ENCODE peak calls at places on chromosome 16, in six cellular contexts. One of them, this sample, is unnamed. For H3K4me1, the result is how much of the 10 kb centered on the place peaks cover.

GRCh38 chr16:986925-987581 is 5.5 kb downstream of the SOX8 start:
- DNase-seq in CD8-positive, alpha-beta memory T cell: no peak
- DNase-seq in heart left ventricle: no peak
- DNase-seq in IMR-90: no peak
- DNase-seq in CD4-positive, CD25-positive, alpha-beta regulatory T cell: no peak
- DNase-seq in vagina: no peak
- DNase-seq in this sample: no peak

GRCh38 chr16:17962726-17963125 is 373.8 kb downstream of the NPIPA8 start:
- DNase-seq in CD8-positive, alpha-beta memory T cell: no peak
- DNase-seq in heart left ventricle: no peak
- DNase-seq in IMR-90: no peak
- DNase-seq in CD4-positive, CD25-positive, alpha-beta regulatory T cell: no peak
- DNase-seq in vagina: no peak
- DNase-seq in this sample: no peak

GRCh38 chr16:15055141-15056053 is 477 bp downstream of the NTAN1 start:
- DNase-seq in CD8-positive, alpha-beta memory T cell: peak
- DNase-seq in heart left ventricle: peak
- DNase-seq in IMR-90: peak
- DNase-seq in CD4-positive, CD25-positive, alpha-beta regulatory T cell: peak
- DNase-seq in vagina: no peak
- DNase-seq in this sample: peak

GRCh38 chr16:10868562-10869469 is 8.2 kb upstream of the CIITA start:
- DNase-seq in CD8-positive, alpha-beta memory T cell: no peak
- DNase-seq in heart left ventricle: peak
- DNase-seq in IMR-90: no peak
- DNase-seq in CD4-positive, CD25-positive, alpha-beta regulatory T cell: peak
- DNase-seq in vagina: no peak
- DNase-seq in this sample: no peak

GRCh38 chr16:58119509-58119845 is 9.7 kb downstream of the CFAP20 start:
- DNase-seq in CD8-positive, alpha-beta memory T cell: no peak
- DNase-seq in heart left ventricle: no peak
- DNase-seq in IMR-90: no peak
- DNase-seq in CD4-positive, CD25-positive, alpha-beta regulatory T cell: no peak
- DNase-seq in vagina: no peak
- DNase-seq in this sample: no peak

GRCh38 chr16:57834936-57835335 is 32.6 kb upstream of the KIFC3 start:
- DNase-seq in CD8-positive, alpha-beta memory T cell: no peak
- DNase-seq in heart left ventricle: no peak
- DNase-seq in IMR-90: peak
- DNase-seq in CD4-positive, CD25-positive, alpha-beta regulatory T cell: no peak
- DNase-seq in vagina: no peak
- DNase-seq in this sample: no peak

GRCh38 chr16:70770968-70771552 is 29.9 kb downstream of the VAC14 start:
- DNase-seq in CD8-positive, alpha-beta memory T cell: peak
- DNase-seq in heart left ventricle: no peak
- DNase-seq in IMR-90: peak
- DNase-seq in CD4-positive, CD25-positive, alpha-beta regulatory T cell: peak
- DNase-seq in vagina: no peak
- DNase-seq in this sample: peak

GRCh38 chr16:53726625-53727024 is 22.7 kb downstream of the FTO start:
- DNase-seq in CD8-positive, alpha-beta memory T cell: no peak
- DNase-seq in heart left ventricle: no peak
- DNase-seq in IMR-90: peak
- DNase-seq in CD4-positive, CD25-positive, alpha-beta regulatory T cell: no peak
- DNase-seq in vagina: no peak
- DNase-seq in this sample: no peak

GRCh38 chr16:51045186-51045585 is 105.9 kb downstream of the SALL1 start:
- DNase-seq in CD8-positive, alpha-beta memory T cell: no peak
- DNase-seq in heart left ventricle: no peak
- DNase-seq in IMR-90: no peak
- DNase-seq in CD4-positive, CD25-positive, alpha-beta regulatory T cell: no peak
- DNase-seq in vagina: no peak
- DNase-seq in this sample: no peak

GRCh38 chr16:73405851-73406250 is 357.9 kb upstream of the ZFHX3 start:
- DNase-seq in CD8-positive, alpha-beta memory T cell: no peak
- DNase-seq in heart left ventricle: no peak
- DNase-seq in IMR-90: no peak
- DNase-seq in CD4-positive, CD25-positive, alpha-beta regulatory T cell: no peak
- DNase-seq in vagina: no peak
- DNase-seq in this sample: no peak

GRCh38 chr16:30893744-30894539 is at the start of gene BCL7C:
- DNase-seq in CD8-positive, alpha-beta memory T cell: peak
- DNase-seq in heart left ventricle: peak
- DNase-seq in IMR-90: peak
- DNase-seq in CD4-positive, CD25-positive, alpha-beta regulatory T cell: peak
- DNase-seq in vagina: no peak
- DNase-seq in this sample: peak

GRCh38 chr16:1003551-1004347 is 22.2 kb downstream of the SOX8 start:
- DNase-seq in CD8-positive, alpha-beta memory T cell: no peak
- DNase-seq in heart left ventricle: no peak
- DNase-seq in IMR-90: peak
- DNase-seq in CD4-positive, CD25-positive, alpha-beta regulatory T cell: peak
- DNase-seq in vagina: no peak
- DNase-seq in this sample: peak

DNA sequence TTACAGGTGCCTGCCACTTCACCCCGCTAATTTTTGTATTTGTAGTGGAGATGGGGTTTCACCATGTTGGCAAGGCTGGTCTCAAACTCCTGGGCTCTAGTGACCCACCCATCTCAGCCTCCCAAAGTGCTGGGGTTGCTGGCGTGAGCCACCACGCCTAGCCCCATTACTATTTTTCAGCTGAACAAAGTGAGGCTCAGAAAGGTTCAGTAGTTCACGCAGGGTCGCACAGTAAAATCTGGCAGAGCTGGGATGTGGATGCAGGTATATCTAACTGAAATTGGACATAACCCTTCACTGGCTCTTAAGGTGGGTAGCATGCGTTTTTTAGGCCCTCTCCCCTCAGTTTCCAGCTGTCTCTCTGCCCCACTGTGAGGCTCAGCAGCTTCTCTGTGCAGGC is 7.2 kb downstream of the AQP8 start:
- DNase-seq in CD8-positive, alpha-beta memory T cell: no peak
- DNase-seq in heart left ventricle: no peak
- DNase-seq in IMR-90: no peak
- DNase-seq in CD4-positive, CD25-positive, alpha-beta regulatory T cell: no peak
- DNase-seq in vagina: no peak
- DNase-seq in this sample: no peak
- H3K4me1 ChIP-seq in CD8-positive, alpha-beta memory T cell: under half
- H3K4me1 ChIP-seq in heart left ventricle: under half
- H3K4me1 ChIP-seq in IMR-90: under half
- H3K4me1 ChIP-seq in CD4-positive, CD25-positive, alpha-beta regulatory T cell: under half
- H3K4me1 ChIP-seq in vagina: under half
- H3K4me1 ChIP-seq in this sample: under half

DNA sequence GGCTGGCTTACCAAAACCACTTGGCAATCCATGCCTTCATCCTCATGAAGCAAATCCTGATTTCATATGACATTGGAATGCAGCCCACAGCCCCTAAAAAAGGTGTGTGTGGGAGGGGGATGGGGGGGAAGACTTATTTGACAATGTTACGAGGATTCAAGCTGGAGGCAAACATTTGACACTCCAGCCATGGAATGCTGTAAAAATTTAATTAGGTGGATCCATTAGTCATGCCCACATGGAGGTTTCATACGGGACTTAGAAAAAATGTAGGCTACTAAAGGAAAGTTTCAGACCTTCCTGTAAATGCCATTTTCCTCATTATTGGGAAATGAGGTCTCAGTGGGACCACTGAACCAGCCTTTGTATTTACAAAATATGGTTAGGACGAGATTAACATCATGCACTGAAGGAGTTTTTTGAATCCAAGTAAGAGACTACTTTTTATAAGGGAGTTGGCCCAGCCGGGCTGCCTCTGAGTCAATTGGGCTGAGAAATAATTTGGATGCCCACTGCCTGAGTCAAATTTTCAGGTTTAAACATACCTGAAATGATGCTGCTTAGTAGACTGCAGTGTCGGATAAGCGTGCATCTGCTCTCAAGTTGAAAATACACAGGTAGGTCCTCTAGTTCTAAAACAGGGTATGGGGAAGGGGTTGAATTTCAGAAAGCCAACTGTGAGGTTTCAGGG is 44.6 kb upstream of the MAF start:
- DNase-seq in CD8-positive, alpha-beta memory T cell: no peak
- DNase-seq in heart left ventricle: no peak
- DNase-seq in IMR-90: no peak
- DNase-seq in CD4-positive, CD25-positive, alpha-beta regulatory T cell: no peak
- DNase-seq in vagina: no peak
- DNase-seq in this sample: no peak
- H3K27ac ChIP-seq in CD8-positive, alpha-beta memory T cell: no peak
- H3K27ac ChIP-seq in heart left ventricle: no peak
- H3K27ac ChIP-seq in IMR-90: no peak
- H3K27ac ChIP-seq in CD4-positive, CD25-positive, alpha-beta regulatory T cell: no peak
- H3K27ac ChIP-seq in vagina: peak
- H3K27ac ChIP-seq in this sample: no peak

GRCh38 chr16:89099905-89100304 is 6.3 kb downstream of the ACSF3 start:
- DNase-seq in CD8-positive, alpha-beta memory T cell: no peak
- DNase-seq in heart left ventricle: no peak
- DNase-seq in IMR-90: no peak
- DNase-seq in CD4-positive, CD25-positive, alpha-beta regulatory T cell: peak
- DNase-seq in vagina: no peak
- DNase-seq in this sample: peak

GRCh38 chr16:89097528-89097846 is 3.8 kb downstream of the ACSF3 start:
- DNase-seq in CD8-positive, alpha-beta memory T cell: no peak
- DNase-seq in heart left ventricle: no peak
- DNase-seq in IMR-90: no peak
- DNase-seq in CD4-positive, CD25-positive, alpha-beta regulatory T cell: peak
- DNase-seq in vagina: no peak
- DNase-seq in this sample: peak

GRCh38 chr16:89100601-89101302 is 7.1 kb downstream of the ACSF3 start:
- DNase-seq in CD8-positive, alpha-beta memory T cell: no peak
- DNase-seq in heart left ventricle: peak
- DNase-seq in IMR-90: no peak
- DNase-seq in CD4-positive, CD25-positive, alpha-beta regulatory T cell: no peak
- DNase-seq in vagina: no peak
- DNase-seq in this sample: no peak

GRCh38 chr16:89096768-89097527 is 3.3 kb downstream of the ACSF3 start:
- DNase-seq in CD8-positive, alpha-beta memory T cell: peak
- DNase-seq in heart left ventricle: no peak
- DNase-seq in IMR-90: peak
- DNase-seq in CD4-positive, CD25-positive, alpha-beta regulatory T cell: peak
- DNase-seq in vagina: no peak
- DNase-seq in this sample: no peak

GRCh38 chr16:89098767-89099430 is 5.2 kb downstream of the ACSF3 start:
- DNase-seq in CD8-positive, alpha-beta memory T cell: no peak
- DNase-seq in heart left ventricle: no peak
- DNase-seq in IMR-90: no peak
- DNase-seq in CD4-positive, CD25-positive, alpha-beta regulatory T cell: no peak
- DNase-seq in vagina: no peak
- DNase-seq in this sample: no peak
- H3K4me1 ChIP-seq in CD8-positive, alpha-beta memory T cell: half or more
- H3K4me1 ChIP-seq in heart left ventricle: under half
- H3K4me1 ChIP-seq in IMR-90: under half
- H3K4me1 ChIP-seq in CD4-positive, CD25-positive, alpha-beta regulatory T cell: half or more
- H3K4me1 ChIP-seq in vagina: under half
- H3K4me1 ChIP-seq in this sample: under half

GRCh38 chr16:89378947-89379771 is 111.2 kb downstream of the ANKRD11 start:
- DNase-seq in CD8-positive, alpha-beta memory T cell: no peak
- DNase-seq in heart left ventricle: no peak
- DNase-seq in IMR-90: no peak
- DNase-seq in CD4-positive, CD25-positive, alpha-beta regulatory T cell: no peak
- DNase-seq in vagina: no peak
- DNase-seq in this sample: no peak
- H3K27ac ChIP-seq in CD8-positive, alpha-beta memory T cell: no peak
- H3K27ac ChIP-seq in heart left ventricle: no peak
- H3K27ac ChIP-seq in IMR-90: no peak
- H3K27ac ChIP-seq in CD4-positive, CD25-positive, alpha-beta regulatory T cell: no peak
- H3K27ac ChIP-seq in vagina: peak
- H3K27ac ChIP-seq in this sample: no peak

GRCh38 chr16:68066763-68067162 is 18.4 kb upstream of the NFATC3 start:
- DNase-seq in CD8-positive, alpha-beta memory T cell: no peak
- DNase-seq in heart left ventricle: no peak
- DNase-seq in IMR-90: no peak
- DNase-seq in CD4-positive, CD25-positive, alpha-beta regulatory T cell: no peak
- DNase-seq in vagina: no peak
- DNase-seq in this sample: no peak
- H3K4me1 ChIP-seq in CD8-positive, alpha-beta memory T cell: half or more
- H3K4me1 ChIP-seq in heart left ventricle: under half
- H3K4me1 ChIP-seq in IMR-90: under half
- H3K4me1 ChIP-seq in CD4-positive, CD25-positive, alpha-beta regulatory T cell: half or more
- H3K4me1 ChIP-seq in vagina: under half
- H3K4me1 ChIP-seq in this sample: under half